ENCODE peak calls at places on chromosomes 12 and 14, in four cellular contexts. S, E, H and O are unnamed samples.

GRCh38 chr14:22598099-22598895 is at the start of gene ABHD4:
- DNase-seq in H (no peak), E (peak), S (peak), O (no peak)

GRCh38 chr12:130246560-130246959 is 84.3 kb downstream of the FZD10 start:
- DNase-seq in E (no peak), H (no peak), S (no peak), O (no peak)

GRCh38 chr14:105843444-105844046 is 317.2 kb downstream of the TMEM121 start:
- DNase-seq in S (no peak), E (no peak), H (no peak), O (no peak)

GRCh38 chr12:114499338-114499737 is 93.4 kb upstream of the TBX5 start:
- DNase-seq in S (no peak), E (no peak), H (no peak), O (no peak)

GRCh38 chr14:50139192-50139591 is 22.8 kb upstream of the VCPKMT start:
- DNase-seq in S (no peak), H (no peak), E (no peak), O (no peak)

GRCh38 chr14:94113073-94113472 is 2.5 kb downstream of the IFI27 start:
- DNase-seq in S (no peak), E (no peak), H (no peak), O (no peak)

GRCh38 chr12:79206871-79207270 is 342.3 kb downstream of the SYT1 start:
- DNase-seq in E (no peak), S (no peak), H (no peak), O (no peak)

GRCh38 chr14:43539210-43539609 is 967.9 kb downstream of the FSCB start:
- DNase-seq in E (no peak), S (no peak), H (no peak), O (peak)

GRCh38 chr12:57454566-57455373 is at the start of gene INHBE:
- DNase-seq in H (peak), S (peak), E (no peak), O (no peak)

GRCh38 chr12:50103767-50104321 is at the start of gene GPD1:
- DNase-seq in E (no peak), S (peak), H (no peak), O (no peak)

GRCh38 chr14:94009767-94010166 is 12.7 kb downstream of the CCDC197 start:
- DNase-seq in S (no peak), E (no peak), H (no peak), O (no peak)

GRCh38 chr14:103091041-103091882 is 3.3 kb upstream of the EXOC3L4 start:
- DNase-seq in E (peak), S (peak), H (no peak), O (no peak)

GRCh38 chr14:81450100-81450531 is 50.0 kb upstream of the STON2 start:
- DNase-seq in H (no peak), S (peak), E (no peak), O (no peak)

GRCh38 chr12:84413656-84414055 is 498.9 kb downstream of the SLC6A15 start:
- DNase-seq in H (no peak), E (no peak), S (no peak), O (no peak)

GRCh38 chr12:26690601-26691000 is 142.4 kb downstream of the ITPR2 start:
- DNase-seq in H (no peak), E (no peak), S (no peak), O (no peak)

GRCh38 chr12:49963976-49964815 is 2.5 kb downstream of the AQP5 start:
- DNase-seq in E (no peak), S (no peak), H (no peak), O (no peak)

GRCh38 chr14:56338674-56339073 is 220.5 kb downstream of the PELI2 start:
- DNase-seq in E (no peak), H (no peak), S (no peak), O (no peak)